ENCODE peak calls at places on chromosomes 1 and 21, in eight cellular contexts. T is K562, V is adrenal gland, W is prostate gland, D is AG04450, S is colonic mucosa, O is brain microvascular endothelial cell, K is esophagus squamous epithelium. F is an unnamed sample.

GRCh38 chr21:28516996-28517592 is 475.6 kb downstream of the LTN1 start:
- DNase-seq in T (peak), V (peak), W (peak), D (no peak), S (peak), O (peak), K (peak), F (no peak)

GRCh38 chr1:32967863-32968571 is 3.4 kb upstream of the RNF19B start:
- DNase-seq in T (no peak), V (no peak), W (no peak), D (no peak), S (no peak), O (peak), K (no peak), F (peak)

GRCh38 chr1:25700124-25700523 is 83.5 kb downstream of the MAN1C1 start:
- DNase-seq in T (no peak), V (peak), W (no peak), D (no peak), S (peak), O (no peak), K (no peak), F (no peak)

GRCh38 chr1:230368871-230369270 is 57.3 kb downstream of the PGBD5 start:
- DNase-seq in T (no peak), V (no peak), W (no peak), D (no peak), S (no peak), O (no peak), K (no peak), F (no peak)

GRCh38 chr21:34669149-34669879 is 520 bp downstream of the CLIC6 start:
- DNase-seq in T (no peak), V (no peak), W (no peak), D (no peak), S (no peak), O (no peak), K (no peak), F (no peak)

GRCh38 chr1:42173155-42173933 is 8.8 kb upstream of the GUCA2A start:
- DNase-seq in T (peak), V (peak), W (peak), D (no peak), S (peak), O (peak), K (no peak), F (peak)

GRCh38 chr1:232192781-232193450 is 437.0 kb downstream of the SIPA1L2 start:
- DNase-seq in T (no peak), V (no peak), W (no peak), D (no peak), S (no peak), O (peak), K (no peak), F (peak)

GRCh38 chr1:16903054-16903453 is 7.3 kb downstream of the RNU1-2 start:
- DNase-seq in T (peak), V (no peak), W (no peak), D (no peak), S (no peak), O (peak), K (no peak), F (no peak)

GRCh38 chr1:235227414-235227813 is 66.4 kb upstream of the RBM34 start:
- DNase-seq in T (no peak), V (no peak), W (no peak), D (no peak), S (no peak), O (no peak), K (no peak), F (no peak)

GRCh38 chr1:211589782-211590721 is 11.1 kb upstream of the SLC30A1 start:
- DNase-seq in T (peak), V (no peak), W (peak), D (no peak), S (no peak), O (peak), K (no peak), F (no peak)

GRCh38 chr1:93500275-93500674 is 52.4 kb downstream of the FNBP1L start:
- DNase-seq in T (no peak), V (no peak), W (no peak), D (no peak), S (no peak), O (no peak), K (no peak), F (no peak)

GRCh38 chr1:89087241-89087640 is 22.2 kb upstream of the GBP1 start:
- DNase-seq in T (no peak), V (no peak), W (no peak), D (no peak), S (no peak), O (no peak), K (no peak), F (no peak)

GRCh38 chr1:64898107-64898861 is 68.1 kb downstream of the JAK1 start:
- DNase-seq in T (peak), V (peak), W (peak), D (peak), S (peak), O (peak), K (peak), F (peak)
- H3K27ac ChIP-seq in T (peak), V (no peak), W (peak), D (peak), S (peak), O (peak), K (peak), F (peak)

GRCh38 chr21:33286600-33287456 is 20.7 kb downstream of the IL10RB start:
- DNase-seq in T (no peak), V (peak), W (peak), D (no peak), S (peak), O (peak), K (no peak), F (no peak)

GRCh38 chr21:33286076-33286475 is 19.9 kb downstream of the IL10RB start:
- DNase-seq in T (no peak), V (peak), W (no peak), D (no peak), S (no peak), O (no peak), K (no peak), F (no peak)

GRCh38 chr21:33290441-33290840 is 24.3 kb downstream of the IL10RB start:
- DNase-seq in T (no peak), V (no peak), W (no peak), D (no peak), S (peak), O (no peak), K (no peak), F (no peak)

GRCh38 chr21:33291686-33292085 is 25.5 kb downstream of the IL10RB start:
- DNase-seq in T (no peak), V (no peak), W (no peak), D (no peak), S (no peak), O (no peak), K (no peak), F (no peak)

GRCh38 chr21:33289199-33289819 is 23.1 kb downstream of the IL10RB start:
- DNase-seq in T (no peak), V (no peak), W (no peak), D (no peak), S (no peak), O (peak), K (no peak), F (no peak)
- H3K27ac ChIP-seq in T (no peak), V (no peak), W (no peak), D (no peak), S (no peak), O (no peak), K (no peak), F (peak)

DNA sequence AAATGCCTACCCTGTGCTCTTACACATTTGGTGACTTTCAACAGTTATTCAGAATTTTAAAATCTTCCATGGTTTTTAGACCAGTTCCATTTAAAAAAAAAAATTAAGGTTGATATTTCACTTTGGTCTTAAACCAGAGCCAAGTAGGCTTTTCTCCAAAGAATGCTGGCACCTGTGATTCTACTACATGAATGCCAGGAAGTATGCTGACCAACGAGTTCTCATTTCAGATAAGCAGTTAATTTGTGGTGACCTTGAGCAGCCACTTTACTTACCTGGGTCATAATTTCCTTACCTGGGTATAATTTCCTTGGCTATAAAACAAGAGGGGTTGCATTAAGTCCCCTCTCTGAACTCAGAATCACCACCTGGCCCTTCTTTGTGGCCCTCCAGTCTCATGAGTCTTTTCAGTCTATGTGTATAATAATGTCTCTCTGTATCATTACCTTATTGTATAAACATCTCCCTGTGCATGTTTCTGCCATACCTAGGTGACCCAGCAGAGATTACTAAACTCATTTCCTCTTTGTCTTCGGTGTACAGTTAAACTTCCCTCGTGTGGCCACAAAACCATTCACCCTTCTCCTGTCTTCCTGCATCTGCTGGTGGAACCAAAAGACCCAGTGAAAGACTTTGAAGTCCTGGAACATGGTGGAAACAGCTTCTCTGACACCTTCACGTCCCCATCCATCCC is 139.1 kb upstream of the DPT start:
- DNase-seq in T (no peak), V (no peak), W (peak), D (no peak), S (no peak), O (no peak), K (no peak), F (no peak)
- H3K27ac ChIP-seq in T (no peak), V (no peak), W (no peak), D (no peak), S (no peak), O (no peak), K (no peak), F (no peak)

GRCh38 chr1:24202987-24203386 is 15.9 kb upstream of the IFNLR1 start:
- DNase-seq in T (no peak), V (no peak), W (no peak), D (no peak), S (no peak), O (no peak), K (no peak), F (no peak)

GRCh38 chr1:24204116-24204515 is 17.0 kb upstream of the IFNLR1 start:
- DNase-seq in T (no peak), V (no peak), W (no peak), D (no peak), S (no peak), O (no peak), K (no peak), F (no peak)

GRCh38 chr1:24203404-24203803 is 16.3 kb upstream of the IFNLR1 start:
- DNase-seq in T (no peak), V (no peak), W (peak), D (no peak), S (no peak), O (no peak), K (no peak), F (no peak)

GRCh38 chr1:24202556-24202955 is 15.5 kb upstream of the IFNLR1 start:
- DNase-seq in T (no peak), V (no peak), W (no peak), D (no peak), S (no peak), O (no peak), K (no peak), F (no peak)

GRCh38 chr1:24201941-24202440 is 14.9 kb upstream of the IFNLR1 start:
- DNase-seq in T (peak), V (peak), W (peak), D (peak), S (peak), O (peak), K (no peak), F (peak)
- H3K27ac ChIP-seq in T (no peak), V (no peak), W (peak), D (no peak), S (peak), O (no peak), K (peak), F (no peak)